ENCODE peak calls at places on chromosomes 1 and 21, in six cellular contexts. L is WTC11; O is stimulated activated CD8-positive, alpha-beta memory T cell treated with anti-CD3 and anti-CD28 coated beads, Interleukin-4, amount 100 ng/mL, for 4 hours; D is A172; B is ACHN; E is cardiac muscle cell. G is an unnamed sample.

GRCh38 chr1:14852301-14852700 is 253.8 kb downstream of the KAZN start:
- DNase-seq in L (no peak), O (no peak), D (no peak), B (no peak), E (no peak), G (no peak)

GRCh38 chr1:9324246-9325096 is 31.8 kb downstream of the SPSB1 start:
- DNase-seq in L (no peak), O (no peak), D (no peak), B (no peak), E (no peak), G (no peak)

GRCh38 chr1:57550092-57550491 is 126.2 kb upstream of the DAB1 start:
- DNase-seq in L (no peak), O (no peak), D (no peak), B (no peak), E (no peak), G (no peak)

GRCh38 chr1:4006676-4007374 is 106.8 kb upstream of the C1orf174 start:
- DNase-seq in L (no peak), O (no peak), D (no peak), B (no peak), E (no peak), G (no peak)

GRCh38 chr1:229199261-229199850 is 71.6 kb upstream of the RAB4A start:
- DNase-seq in L (no peak), O (no peak), D (no peak), B (no peak), E (no peak), G (no peak)

GRCh38 chr1:179775009-179775408 is 31.9 kb downstream of the FAM163A start:
- DNase-seq in L (no peak), O (no peak), D (peak), B (no peak), E (no peak), G (no peak)

GRCh38 chr21:42414928-42415769 is 11.4 kb downstream of the UBASH3A start:
- DNase-seq in L (no peak), O (peak), D (peak), B (peak), E (peak), G (peak)

GRCh38 chr1:60866884-60867648 is 215.3 kb upstream of the NFIA start:
- DNase-seq in L (no peak), O (no peak), D (no peak), B (no peak), E (peak), G (peak)

GRCh38 chr1:46523556-46524443 is 27.6 kb downstream of the KNCN start:
- DNase-seq in L (no peak), O (no peak), D (no peak), B (no peak), E (no peak), G (no peak)

GRCh38 chr1:232688398-232688797 is 58.5 kb upstream of the SIPA1L2 start:
- DNase-seq in L (no peak), O (no peak), D (no peak), B (no peak), E (no peak), G (no peak)

GRCh38 chr1:179036844-179037465 is 11.3 kb downstream of the FAM20B start:
- DNase-seq in L (no peak), O (no peak), D (peak), B (no peak), E (no peak), G (peak)

GRCh38 chr1:218156602-218157001 is 128.5 kb upstream of the RRP15 start:
- DNase-seq in L (peak), O (no peak), D (no peak), B (no peak), E (no peak), G (no peak)

GRCh38 chr21:33011462-33011861 is 14.3 kb upstream of the OLIG2 start:
- DNase-seq in L (no peak), O (no peak), D (peak), B (peak), E (peak), G (no peak)

GRCh38 chr21:34603002-34603709 is 11.8 kb downstream of the RCAN1 start:
- DNase-seq in L (peak), O (no peak), D (peak), B (peak), E (peak), G (peak)

GRCh38 chr1:226121049-226121586 is 58.6 kb downstream of the H3-3A start:
- DNase-seq in L (no peak), O (no peak), D (no peak), B (no peak), E (no peak), G (no peak)

GRCh38 chr1:866095-866494 is 57.6 kb upstream of the SAMD11 start:
- DNase-seq in L (no peak), O (no peak), D (no peak), B (no peak), E (no peak), G (no peak)

GRCh38 chr1:217889401-217889800 is 258.3 kb downstream of the SPATA17 start:
- DNase-seq in L (peak), O (no peak), D (no peak), B (peak), E (no peak), G (no peak)

GRCh38 chr1:185808675-185809074 is 74.5 kb downstream of the HMCN1 start:
- DNase-seq in L (no peak), O (no peak), D (no peak), B (no peak), E (no peak), G (no peak)

GRCh38 chr21:41815652-41816582 is 49.1 kb upstream of the RIPK4 start:
- DNase-seq in L (no peak), O (no peak), D (no peak), B (no peak), E (no peak), G (no peak)

GRCh38 chr1:206693592-206693991 is 8.9 kb downstream of the MAPKAPK2 start:
- DNase-seq in L (no peak), O (no peak), D (peak), B (no peak), E (no peak), G (peak)

GRCh38 chr1:50901872-50902271 is 58.2 kb downstream of the FAF1 start:
- DNase-seq in L (no peak), O (no peak), D (no peak), B (no peak), E (no peak), G (no peak)

GRCh38 chr1:103160281-103160680 is 52.0 kb upstream of the COL11A1 start:
- DNase-seq in L (no peak), O (no peak), D (peak), B (no peak), E (no peak), G (no peak)

G was measured in lung microvascular endothelial cell.